ENCODE peak calls at places on chromosomes 13 and 19, in nine cellular contexts. Z is transverse colon, S is ovary, Y is psoas muscle, B is colonic mucosa, O is sigmoid colon, C is kidney epithelial cell, M is astrocyte of the spinal cord, A is WERI-Rb-1. H is an unnamed sample.

GRCh38 chr13:19586904-19587634 is 25.7 kb upstream of the TPTE2 start:
- DNase-seq in Z (peak; percentile 55), S (no peak), Y (peak; percentile 59), B (peak; percentile 27), O (no peak), C (no peak), M (peak; percentile 9), A (no peak), H (peak; percentile 52)

GRCh38 chr19:271856-272255 is 19.3 kb downstream of the PLPP2 start:
- DNase-seq in Z (no peak), S (no peak), Y (no peak), B (no peak), O (no peak), C (no peak), M (no peak), A (no peak), H (no peak)

GRCh38 chr19:1567116-1567847 is 843 bp downstream of the MEX3D start:
- DNase-seq in Z (peak; percentile 47), S (peak; percentile 79), Y (no peak), B (peak; percentile 36), O (no peak), C (no peak), M (peak; percentile 8), A (no peak), H (no peak)

GRCh38 chr13:114275309-114275708 is 6.1 kb upstream of the UPF3A start:
- DNase-seq in Z (no peak), S (no peak), Y (no peak), B (no peak), O (no peak), C (no peak), M (no peak), A (no peak), H (no peak)

GRCh38 chr13:97879646-97880297 is 73.7 kb upstream of the IPO5 start:
- DNase-seq in Z (no peak), S (no peak), Y (no peak), B (no peak), O (no peak), C (peak; percentile 56), M (peak; percentile 90), A (no peak), H (peak; percentile 92)

GRCh38 chr13:81781471-81781870 is 1440.5 kb upstream of the SPRY2 start:
- DNase-seq in Z (no peak), S (no peak), Y (no peak), B (no peak), O (no peak), C (no peak), M (no peak), A (no peak), H (no peak)

GRCh38 chr13:46572758-46573384 is 19.9 kb downstream of the LRCH1 start:
- DNase-seq in Z (no peak), S (no peak), Y (no peak), B (no peak), O (no peak), C (no peak), M (no peak), A (peak; percentile 16), H (no peak)

GRCh38 chr13:37106642-37107041 is 1.2 kb upstream of the CSNK1A1L start:
- DNase-seq in Z (no peak), S (no peak), Y (no peak), B (no peak), O (no peak), C (no peak), M (no peak), A (no peak), H (no peak)

GRCh38 chr19:934865-935422 is 9.1 kb downstream of the ARID3A start:
- DNase-seq in Z (peak; percentile 86), S (peak; percentile 94), Y (peak; percentile 95), B (peak; percentile 88), O (peak; percentile 94), C (no peak), M (peak; percentile 70), A (no peak), H (peak; percentile 60)

GRCh38 chr19:51686171-51686570 is 7.0 kb upstream of the SPACA6 start:
- DNase-seq in Z (no peak), S (no peak), Y (no peak), B (no peak), O (no peak), C (no peak), M (no peak), A (no peak), H (peak; percentile 39)

GRCh38 chr13:31067416-31068118 is 94.1 kb downstream of the HSPH1 start:
- DNase-seq in Z (no peak), S (no peak), Y (no peak), B (no peak), O (no peak), C (peak; percentile 70), M (peak; percentile 64), A (no peak), H (peak; percentile 70)

GRCh38 chr13:113736258-113736731 is 22.7 kb upstream of the TMEM255B start:
- DNase-seq in Z (peak; percentile 41), S (no peak), Y (no peak), B (peak; percentile 57), O (no peak), C (no peak), M (no peak), A (no peak), H (no peak)

GRCh38 chr19:48852292-48852691 is 16.0 kb upstream of the HSD17B14 start:
- DNase-seq in Z (no peak), S (no peak), Y (no peak), B (no peak), O (no peak), C (no peak), M (no peak), A (no peak), H (no peak)

GRCh38 chr13:27270594-27271520 is at the start of gene RASL11A:
- DNase-seq in Z (peak; percentile 90), S (peak; percentile 89), Y (peak; percentile 91), B (peak; percentile 90), O (peak; percentile 95), C (no peak), M (peak; percentile 91), A (peak; percentile 95), H (peak; percentile 88)

GRCh38 chr19:6424190-6424938 is at the start of gene KHSRP:
- DNase-seq in Z (no peak), S (peak; percentile 66), Y (peak; percentile 65), B (no peak), O (peak; percentile 63), C (no peak), M (no peak), A (no peak), H (no peak)

DNA sequence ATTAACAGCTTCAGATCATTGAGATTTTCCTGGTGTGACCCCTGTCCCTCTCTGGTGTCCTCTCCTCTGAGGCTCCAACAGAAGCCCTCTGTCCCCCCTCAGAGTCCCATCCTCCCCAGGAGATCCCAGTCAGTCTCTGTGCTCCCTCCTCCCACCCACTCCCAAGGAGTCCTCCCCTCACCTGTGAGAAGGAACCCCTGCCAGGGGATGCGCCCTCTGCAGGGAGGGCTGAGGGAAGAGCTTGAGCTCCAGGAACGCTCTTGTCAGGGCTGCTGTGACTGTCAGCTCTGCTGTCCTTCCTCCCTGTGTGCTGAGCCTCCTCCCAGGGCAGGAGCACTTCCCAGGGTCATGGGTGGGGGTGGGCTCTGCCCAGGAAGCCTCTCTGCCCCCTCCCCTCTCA is 33.2 kb downstream of the CEACAM8 start:
- DNase-seq in Z (no peak), S (no peak), Y (no peak), B (no peak), O (no peak), C (no peak), M (no peak), A (no peak), H (no peak)
- TF ChIP-seq CTCF in Z (no peak), S (no peak), Y (no peak), B (no peak), O (no peak), C (no peak), M (no peak), A (no peak), H (no peak)

GRCh38 chr13:70311175-70311574 is 202.9 kb upstream of the KLHL1 start:
- DNase-seq in Z (no peak), S (no peak), Y (no peak), B (no peak), O (no peak), C (no peak), M (no peak), A (no peak), H (no peak)

DNA sequence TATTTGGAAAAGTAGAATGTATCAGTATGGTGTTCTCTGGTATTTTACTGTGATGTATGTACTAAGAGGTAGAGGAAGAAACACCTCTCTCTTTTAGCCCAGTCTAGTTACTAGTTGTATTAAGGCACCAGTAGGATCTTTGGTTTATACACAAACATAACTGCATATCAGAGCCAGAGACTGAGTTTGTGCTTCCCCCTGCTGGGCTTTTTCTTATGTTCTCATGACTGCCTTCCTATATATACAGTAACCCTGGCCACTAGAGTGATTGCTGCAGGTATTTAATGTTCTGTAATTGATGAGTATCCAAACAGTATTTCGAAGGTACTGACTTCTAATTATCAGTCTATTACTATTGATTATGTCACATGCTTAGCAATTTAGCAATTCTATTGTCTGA is 202.5 kb upstream of the KLHL1 start:
- DNase-seq in Z (peak; percentile 25), S (no peak), Y (no peak), B (peak; percentile 21), O (no peak), C (peak; percentile 10), M (peak; percentile 66), A (peak; percentile 25), H (no peak)
- TF ChIP-seq CTCF in Z (no peak), S (no peak), Y (no peak), B (no peak), O (no peak), C (peak; percentile 53), M (peak; percentile 55), A (peak; percentile 21), H (no peak)

DNA sequence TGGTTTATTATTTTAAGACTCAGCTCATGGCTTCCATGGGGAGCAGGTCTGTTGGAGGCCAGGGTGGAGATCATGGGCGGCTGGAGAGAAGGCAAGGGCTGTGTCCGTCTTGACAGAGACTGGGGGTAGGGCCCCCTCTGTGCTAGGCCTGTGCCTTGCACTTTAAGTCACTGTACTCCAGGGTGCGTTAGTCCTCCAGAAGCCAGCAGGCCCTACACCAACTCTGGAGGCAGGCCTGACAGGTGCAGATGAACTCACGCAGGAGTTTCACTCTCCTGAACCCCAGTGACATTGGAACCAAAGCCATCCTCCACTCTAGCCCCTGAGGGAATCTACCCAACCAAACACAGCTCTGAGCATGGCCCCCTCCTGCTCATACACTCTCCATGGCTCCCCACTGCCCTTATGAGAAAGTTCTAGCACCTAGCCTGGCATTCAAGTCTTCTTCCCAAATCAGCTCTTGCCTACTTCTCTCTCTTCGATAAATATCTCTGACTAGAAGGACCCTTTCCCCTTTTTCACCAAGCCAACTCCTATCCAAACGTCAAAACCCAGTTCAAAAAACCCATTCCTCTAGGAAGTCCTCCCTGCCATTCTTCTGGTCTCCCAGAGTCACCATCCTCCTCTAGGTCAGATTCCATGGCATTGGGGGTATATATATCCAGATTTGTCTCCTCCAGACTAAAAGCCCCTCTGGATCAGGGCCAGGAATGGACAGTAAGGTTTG is 15.1 kb downstream of the MEF2B start:
- DNase-seq in Z (no peak), S (no peak), Y (no peak), B (no peak), O (no peak), C (no peak), M (no peak), A (no peak), H (no peak)
- TF ChIP-seq CTCF in Z (no peak), S (no peak), Y (no peak), B (no peak), O (no peak), C (no peak), M (no peak), A (no peak), H (no peak)

DNA sequence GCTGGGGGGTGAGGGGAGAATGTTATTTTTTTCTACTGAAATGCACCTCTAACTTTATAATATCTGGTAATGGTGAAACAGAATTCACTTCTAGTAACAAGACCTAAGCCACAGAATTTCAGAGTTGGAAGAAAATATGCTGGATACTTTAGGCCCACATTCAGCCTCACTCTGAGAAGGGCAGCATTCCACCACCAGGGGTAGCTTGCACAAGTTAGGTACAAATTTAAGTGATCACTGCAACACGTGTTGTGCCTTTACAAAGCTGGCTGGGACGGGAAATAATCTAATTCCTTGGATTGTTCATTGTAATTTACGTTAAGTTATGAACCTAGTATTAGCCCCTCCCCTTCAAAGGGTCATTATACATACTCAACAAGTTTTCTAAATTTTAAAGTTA is 192.3 kb downstream of the RGCC start:
- DNase-seq in Z (no peak), S (no peak), Y (no peak), B (no peak), O (no peak), C (no peak), M (peak; percentile 55), A (no peak), H (peak; percentile 48)
- TF ChIP-seq CTCF in Z (peak; percentile 22), S (no peak), Y (peak; percentile 18), B (no peak), O (no peak), C (peak; percentile 35), M (peak; percentile 58), A (peak; percentile 22), H (peak; percentile 23)